ENCODE peak calls at places on chromosomes 7 and 10, in ten cellular contexts. One of them, this sample, is unnamed. For H3K4me1, the result is how much of the 10 kb centered on the place peaks cover.

GRCh38 chr10:92699518-92700272 is 9.9 kb downstream of the HHEX start:
- DNase-seq in sigmoid colon: no peak
- DNase-seq in A549: peak
- DNase-seq in spleen: peak
- DNase-seq in body of pancreas: peak
- DNase-seq in GM12878: no peak
- DNase-seq in tibial nerve: no peak
- DNase-seq in prostate gland: no peak
- DNase-seq in gastrocnemius medialis: no peak
- DNase-seq in IMR-90: peak
- DNase-seq in this sample: peak

GRCh38 chr10:132651511-132652029 is 114.0 kb downstream of the INPP5A start:
- DNase-seq in sigmoid colon: peak
- DNase-seq in A549: no peak
- DNase-seq in spleen: peak
- DNase-seq in body of pancreas: peak
- DNase-seq in GM12878: no peak
- DNase-seq in tibial nerve: no peak
- DNase-seq in prostate gland: no peak
- DNase-seq in gastrocnemius medialis: no peak
- DNase-seq in IMR-90: no peak
- DNase-seq in this sample: no peak

GRCh38 chr10:66747451-66747850 is 178.4 kb upstream of the LRRTM3 start:
- DNase-seq in sigmoid colon: no peak
- DNase-seq in A549: no peak
- DNase-seq in spleen: no peak
- DNase-seq in body of pancreas: no peak
- DNase-seq in GM12878: no peak
- DNase-seq in tibial nerve: no peak
- DNase-seq in prostate gland: no peak
- DNase-seq in gastrocnemius medialis: no peak
- DNase-seq in IMR-90: peak
- DNase-seq in this sample: no peak

GRCh38 chr7:149196151-149196704 is 882 bp downstream of the ZNF282 start:
- DNase-seq in sigmoid colon: peak
- DNase-seq in A549: peak
- DNase-seq in spleen: peak
- DNase-seq in body of pancreas: no peak
- DNase-seq in GM12878: no peak
- DNase-seq in tibial nerve: no peak
- DNase-seq in prostate gland: no peak
- DNase-seq in gastrocnemius medialis: no peak
- DNase-seq in IMR-90: no peak
- DNase-seq in this sample: no peak

GRCh38 chr7:144821069-144821468 is 14.8 kb downstream of the TPK1 start:
- DNase-seq in sigmoid colon: no peak
- DNase-seq in A549: no peak
- DNase-seq in spleen: no peak
- DNase-seq in body of pancreas: no peak
- DNase-seq in GM12878: peak
- DNase-seq in tibial nerve: no peak
- DNase-seq in prostate gland: no peak
- DNase-seq in gastrocnemius medialis: no peak
- DNase-seq in IMR-90: no peak
- DNase-seq in this sample: no peak

GRCh38 chr10:128776617-128777016 is 650.4 kb upstream of the MKI67 start:
- DNase-seq in sigmoid colon: no peak
- DNase-seq in A549: no peak
- DNase-seq in spleen: no peak
- DNase-seq in body of pancreas: no peak
- DNase-seq in GM12878: no peak
- DNase-seq in tibial nerve: no peak
- DNase-seq in prostate gland: no peak
- DNase-seq in gastrocnemius medialis: no peak
- DNase-seq in IMR-90: no peak
- DNase-seq in this sample: no peak

GRCh38 chr10:75919913-75920312 is 488.5 kb downstream of the LRMDA start:
- DNase-seq in sigmoid colon: no peak
- DNase-seq in A549: no peak
- DNase-seq in spleen: no peak
- DNase-seq in body of pancreas: no peak
- DNase-seq in GM12878: no peak
- DNase-seq in tibial nerve: no peak
- DNase-seq in prostate gland: no peak
- DNase-seq in gastrocnemius medialis: no peak
- DNase-seq in IMR-90: no peak
- DNase-seq in this sample: no peak

GRCh38 chr7:97499204-97499603 is 232.7 kb upstream of the TAC1 start:
- DNase-seq in sigmoid colon: no peak
- DNase-seq in A549: peak
- DNase-seq in spleen: no peak
- DNase-seq in body of pancreas: peak
- DNase-seq in GM12878: no peak
- DNase-seq in tibial nerve: no peak
- DNase-seq in prostate gland: no peak
- DNase-seq in gastrocnemius medialis: no peak
- DNase-seq in IMR-90: no peak
- DNase-seq in this sample: no peak

GRCh38 chr10:98380493-98381339 is 34.3 kb downstream of the PYROXD2 start:
- DNase-seq in sigmoid colon: no peak
- DNase-seq in A549: no peak
- DNase-seq in spleen: no peak
- DNase-seq in body of pancreas: no peak
- DNase-seq in GM12878: no peak
- DNase-seq in tibial nerve: no peak
- DNase-seq in prostate gland: no peak
- DNase-seq in gastrocnemius medialis: no peak
- DNase-seq in IMR-90: peak
- DNase-seq in this sample: no peak

GRCh38 chr7:42117201-42117600 is 119.8 kb downstream of the GLI3 start:
- DNase-seq in sigmoid colon: no peak
- DNase-seq in A549: no peak
- DNase-seq in spleen: no peak
- DNase-seq in body of pancreas: no peak
- DNase-seq in GM12878: no peak
- DNase-seq in tibial nerve: no peak
- DNase-seq in prostate gland: no peak
- DNase-seq in gastrocnemius medialis: no peak
- DNase-seq in IMR-90: no peak
- DNase-seq in this sample: no peak

GRCh38 chr7:28749673-28750072 is 208.5 kb downstream of the TRIL start:
- DNase-seq in sigmoid colon: no peak
- DNase-seq in A549: no peak
- DNase-seq in spleen: no peak
- DNase-seq in body of pancreas: no peak
- DNase-seq in GM12878: no peak
- DNase-seq in tibial nerve: no peak
- DNase-seq in prostate gland: no peak
- DNase-seq in gastrocnemius medialis: no peak
- DNase-seq in IMR-90: peak
- DNase-seq in this sample: no peak

GRCh38 chr7:105199372-105199771 is 185.4 kb downstream of the KMT2E start:
- DNase-seq in sigmoid colon: no peak
- DNase-seq in A549: no peak
- DNase-seq in spleen: no peak
- DNase-seq in body of pancreas: no peak
- DNase-seq in GM12878: no peak
- DNase-seq in tibial nerve: no peak
- DNase-seq in prostate gland: no peak
- DNase-seq in gastrocnemius medialis: no peak
- DNase-seq in IMR-90: peak
- DNase-seq in this sample: no peak

GRCh38 chr7:128783143-128783799 is 7.7 kb upstream of the OPN1SW start:
- DNase-seq in sigmoid colon: peak
- DNase-seq in A549: peak
- DNase-seq in spleen: no peak
- DNase-seq in body of pancreas: peak
- DNase-seq in GM12878: no peak
- DNase-seq in tibial nerve: peak
- DNase-seq in prostate gland: peak
- DNase-seq in gastrocnemius medialis: no peak
- DNase-seq in IMR-90: peak
- DNase-seq in this sample: peak

GRCh38 chr10:79178070-79178576 is 109.4 kb downstream of the ZMIZ1 start:
- DNase-seq in sigmoid colon: no peak
- DNase-seq in A549: no peak
- DNase-seq in spleen: no peak
- DNase-seq in body of pancreas: no peak
- DNase-seq in GM12878: no peak
- DNase-seq in tibial nerve: no peak
- DNase-seq in prostate gland: no peak
- DNase-seq in gastrocnemius medialis: no peak
- DNase-seq in IMR-90: no peak
- DNase-seq in this sample: no peak
- H3K4me1 ChIP-seq in sigmoid colon: half or more
- H3K4me1 ChIP-seq in A549: half or more
- H3K4me1 ChIP-seq in spleen: half or more
- H3K4me1 ChIP-seq in body of pancreas: half or more
- H3K4me1 ChIP-seq in GM12878: under half
- H3K4me1 ChIP-seq in tibial nerve: under half
- H3K4me1 ChIP-seq in prostate gland: under half
- H3K4me1 ChIP-seq in gastrocnemius medialis: under half
- H3K4me1 ChIP-seq in IMR-90: half or more
- H3K4me1 ChIP-seq in this sample: half or more

DNA sequence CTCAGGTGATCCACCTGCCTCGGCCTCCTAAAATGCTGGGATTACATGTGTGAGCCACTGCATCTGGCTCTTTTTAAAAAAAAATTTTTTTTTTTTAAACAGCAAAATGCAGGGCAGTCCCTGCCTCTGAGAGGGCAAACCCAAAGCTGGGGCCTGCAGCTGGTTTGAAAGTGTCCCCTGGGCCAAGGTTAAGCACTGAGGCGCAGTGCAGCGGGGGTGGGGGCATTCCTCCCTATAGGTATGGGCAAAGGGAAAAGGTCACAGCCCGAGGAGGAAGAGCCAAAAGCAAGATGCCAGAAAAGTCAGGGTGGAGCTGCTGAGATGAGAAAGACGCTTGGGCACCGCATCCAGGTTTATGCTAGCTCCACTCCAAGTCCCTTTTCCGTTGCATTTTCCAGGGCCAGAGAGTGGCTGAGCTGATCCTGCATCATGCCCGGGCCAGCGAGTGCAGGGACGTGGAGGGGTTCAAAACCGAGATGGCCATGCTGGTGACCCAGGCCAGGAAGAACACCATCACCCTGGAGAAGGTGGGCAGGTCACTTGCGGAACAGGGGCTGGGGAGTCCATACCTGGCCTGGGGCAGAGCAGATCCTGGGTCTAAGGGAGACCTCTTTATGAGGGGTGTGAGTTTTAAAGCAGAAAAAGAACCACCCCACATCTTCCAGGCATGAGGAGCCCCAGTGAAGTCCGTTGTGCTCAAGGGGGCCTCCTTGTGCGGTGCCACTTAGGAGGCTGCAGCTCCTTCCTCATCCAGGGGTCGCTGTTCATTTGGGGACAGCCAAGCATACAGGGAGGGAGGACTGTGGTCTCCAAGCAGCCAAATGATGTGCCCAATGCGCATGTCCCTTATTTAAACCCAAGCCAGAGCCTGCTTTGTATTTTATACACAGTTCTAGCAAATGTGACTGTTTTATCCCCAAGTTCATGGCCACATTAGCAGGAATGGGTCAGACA is 7.0 kb upstream of the NDUFB2 start:
- DNase-seq in sigmoid colon: peak
- DNase-seq in A549: no peak
- DNase-seq in spleen: peak
- DNase-seq in body of pancreas: no peak
- DNase-seq in GM12878: no peak
- DNase-seq in tibial nerve: no peak
- DNase-seq in prostate gland: no peak
- DNase-seq in gastrocnemius medialis: no peak
- DNase-seq in IMR-90: no peak
- DNase-seq in this sample: no peak
- TF ChIP-seq CTCF in sigmoid colon: no peak
- TF ChIP-seq CTCF in A549: no peak
- TF ChIP-seq CTCF in spleen: no peak
- TF ChIP-seq CTCF in body of pancreas: no peak
- TF ChIP-seq CTCF in GM12878: no peak
- TF ChIP-seq CTCF in tibial nerve: no peak
- TF ChIP-seq CTCF in prostate gland: no peak
- TF ChIP-seq CTCF in gastrocnemius medialis: no peak
- TF ChIP-seq CTCF in IMR-90: no peak
- TF ChIP-seq CTCF in this sample: no peak

GRCh38 chr10:22319559-22320558 is 1.0 kb upstream of the BMI1 start:
- DNase-seq in sigmoid colon: no peak
- DNase-seq in A549: no peak
- DNase-seq in spleen: no peak
- DNase-seq in body of pancreas: no peak
- DNase-seq in GM12878: no peak
- DNase-seq in tibial nerve: no peak
- DNase-seq in prostate gland: no peak
- DNase-seq in gastrocnemius medialis: no peak
- DNase-seq in IMR-90: no peak
- DNase-seq in this sample: no peak
- TF ChIP-seq POLR2A in sigmoid colon: no peak
- TF ChIP-seq POLR2A in A549: no peak
- TF ChIP-seq POLR2A in spleen: no peak
- TF ChIP-seq POLR2A in body of pancreas: no peak
- TF ChIP-seq POLR2A in GM12878: no peak
- TF ChIP-seq POLR2A in tibial nerve: no peak
- TF ChIP-seq POLR2A in prostate gland: no peak
- TF ChIP-seq POLR2A in gastrocnemius medialis: no peak
- TF ChIP-seq POLR2A in IMR-90: no peak
- TF ChIP-seq POLR2A in this sample: no peak

GRCh38 chr10:5442990-5443370 is 30.6 kb downstream of the NET1 start:
- DNase-seq in sigmoid colon: no peak
- DNase-seq in A549: no peak
- DNase-seq in spleen: no peak
- DNase-seq in body of pancreas: no peak
- DNase-seq in GM12878: no peak
- DNase-seq in tibial nerve: no peak
- DNase-seq in prostate gland: no peak
- DNase-seq in gastrocnemius medialis: no peak
- DNase-seq in IMR-90: no peak
- DNase-seq in this sample: no peak

GRCh38 chr10:5447071-5447470 is 34.7 kb downstream of the NET1 start:
- DNase-seq in sigmoid colon: no peak
- DNase-seq in A549: no peak
- DNase-seq in spleen: no peak
- DNase-seq in body of pancreas: no peak
- DNase-seq in GM12878: no peak
- DNase-seq in tibial nerve: no peak
- DNase-seq in prostate gland: no peak
- DNase-seq in gastrocnemius medialis: no peak
- DNase-seq in IMR-90: peak
- DNase-seq in this sample: no peak

GRCh38 chr10:5443429-5443828 is 31.1 kb downstream of the NET1 start:
- DNase-seq in sigmoid colon: no peak
- DNase-seq in A549: no peak
- DNase-seq in spleen: no peak
- DNase-seq in body of pancreas: no peak
- DNase-seq in GM12878: peak
- DNase-seq in tibial nerve: no peak
- DNase-seq in prostate gland: no peak
- DNase-seq in gastrocnemius medialis: no peak
- DNase-seq in IMR-90: no peak
- DNase-seq in this sample: no peak

GRCh38 chr10:5446390-5446926 is 34.1 kb downstream of the NET1 start:
- DNase-seq in sigmoid colon: peak
- DNase-seq in A549: peak
- DNase-seq in spleen: peak
- DNase-seq in body of pancreas: peak
- DNase-seq in GM12878: no peak
- DNase-seq in tibial nerve: peak
- DNase-seq in prostate gland: peak
- DNase-seq in gastrocnemius medialis: peak
- DNase-seq in IMR-90: peak
- DNase-seq in this sample: peak

GRCh38 chr10:5445006-5445405 is 32.6 kb downstream of the NET1 start:
- DNase-seq in sigmoid colon: no peak
- DNase-seq in A549: no peak
- DNase-seq in spleen: no peak
- DNase-seq in body of pancreas: no peak
- DNase-seq in GM12878: no peak
- DNase-seq in tibial nerve: no peak
- DNase-seq in prostate gland: no peak
- DNase-seq in gastrocnemius medialis: no peak
- DNase-seq in IMR-90: no peak
- DNase-seq in this sample: no peak
- H3K4me1 ChIP-seq in sigmoid colon: under half
- H3K4me1 ChIP-seq in A549: under half
- H3K4me1 ChIP-seq in spleen: under half
- H3K4me1 ChIP-seq in body of pancreas: under half
- H3K4me1 ChIP-seq in GM12878: under half
- H3K4me1 ChIP-seq in tibial nerve: under half
- H3K4me1 ChIP-seq in prostate gland: under half
- H3K4me1 ChIP-seq in gastrocnemius medialis: under half
- H3K4me1 ChIP-seq in IMR-90: under half
- H3K4me1 ChIP-seq in this sample: under half

This sample was measured in heart left ventricle.